ENCODE peak calls at places on chromosomes 5 and 9, in four cellular contexts. M, R, J and I are unnamed samples.

GRCh38 chr5:95631991-95632675 is 12.2 kb downstream of the GPR150 start:
- DNase-seq in M (peak; percentile 70), R (peak; percentile 63), J (no peak), I (no peak)

GRCh38 chr9:129336601-129337286 is 158.7 kb upstream of the IER5L start:
- DNase-seq in M (peak; percentile 55), R (peak; percentile 75), J (no peak), I (peak; percentile 62)

GRCh38 chr9:107046692-107047091 is 183.7 kb downstream of the ZNF462 start:
- DNase-seq in M (no peak), R (no peak), J (no peak), I (no peak)

GRCh38 chr5:149433524-149434131 is 54.5 kb upstream of the IL17B start:
- DNase-seq in M (peak; percentile 72), R (no peak), J (no peak), I (no peak)

GRCh38 chr9:22463205-22463604 is 16.6 kb downstream of the DMRTA1 start:
- DNase-seq in M (no peak), R (peak; percentile 29), J (no peak), I (no peak)

GRCh38 chr5:59746261-59746765 is 147.2 kb downstream of the PDE4D start:
- DNase-seq in M (peak; percentile 6), R (no peak), J (no peak), I (no peak)

GRCh38 chr5:96172436-96172835 is 210.8 kb upstream of the ELL2 start:
- DNase-seq in M (peak; percentile 89), R (no peak), J (no peak), I (no peak)

GRCh38 chr5:80125962-80126480 is 90.9 kb downstream of the THBS4 start:
- DNase-seq in M (peak; percentile 48), R (no peak), J (no peak), I (no peak)

GRCh38 chr5:108129129-108129528 is 252.8 kb downstream of the FBXL17 start:
- DNase-seq in M (no peak), R (no peak), J (no peak), I (no peak)

GRCh38 chr9:89664896-89665329 is 60.1 kb downstream of the GADD45G start:
- DNase-seq in M (no peak), R (peak; percentile 51), J (no peak), I (peak; percentile 61)

GRCh38 chr5:75007537-75007847 is 44.9 kb downstream of the GCNT4 start:
- DNase-seq in M (peak; percentile 81), R (peak; percentile 29), J (no peak), I (no peak)

GRCh38 chr9:5958273-5958672 is 57.2 kb downstream of the RANBP6 start:
- DNase-seq in M (no peak), R (no peak), J (no peak), I (no peak)

GRCh38 chr9:14993061-14993800 is 83.0 kb upstream of the FREM1 start:
- DNase-seq in M (peak; percentile 54), R (peak; percentile 96), J (peak; percentile 87), I (peak; percentile 97)

GRCh38 chr5:150036513-150036912 is 36.0 kb downstream of the HMGXB3 start:
- DNase-seq in M (peak; percentile 99), R (no peak), J (no peak), I (no peak)

GRCh38 chr9:100756217-100756616 is 178.3 kb downstream of the CAVIN4 start:
- DNase-seq in M (no peak), R (no peak), J (no peak), I (no peak)

GRCh38 chr9:137407590-137408300 is 15.2 kb downstream of the EXD3 start:
- DNase-seq in M (no peak), R (no peak), J (no peak), I (peak; percentile 35)
- H2BK120ac ChIP-seq in M (no peak overlapping the region), R (no peak overlapping the region), J (no peak overlapping the region), I (no peak overlapping the region)

DNA sequence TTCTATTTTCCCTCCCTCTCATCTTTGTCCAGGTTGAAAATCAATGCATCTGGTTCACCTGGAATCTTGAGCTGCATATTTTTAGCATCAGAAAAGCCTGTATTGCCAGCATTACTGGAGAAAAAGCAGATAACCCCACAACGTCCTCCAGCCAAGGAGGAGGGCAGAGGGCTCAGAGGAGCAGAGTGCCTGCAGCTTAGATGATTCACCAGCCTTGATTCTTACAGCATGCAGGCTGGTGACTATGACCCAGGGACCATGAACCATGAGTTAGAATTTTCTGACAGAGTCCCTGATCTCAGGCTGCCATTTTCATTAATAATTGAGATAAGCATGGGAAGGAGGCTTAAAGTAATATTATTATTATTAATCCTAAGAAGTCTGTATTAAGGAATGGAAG is 278.2 kb downstream of the BRINP1 start:
- DNase-seq in M (no peak), R (no peak), J (no peak), I (no peak)
- H3K56ac ChIP-seq in M (no peak overlapping the region), R (no peak overlapping the region), J (no peak overlapping the region), I (no peak overlapping the region)

GRCh38 chr5:172733179-172733973 is 37.6 kb downstream of the DUSP1 start:
- DNase-seq in M (peak; percentile 90), R (peak; percentile 50), J (no peak), I (no peak)

GRCh38 chr5:172733974-172734346 is 37.0 kb downstream of the DUSP1 start:
- DNase-seq in M (no peak), R (no peak), J (no peak), I (no peak)

GRCh38 chr5:172731286-172732073 is 39.5 kb downstream of the DUSP1 start:
- DNase-seq in M (no peak), R (peak; percentile 84), J (no peak), I (no peak)

GRCh38 chr5:172730222-172730621 is 40.8 kb downstream of the DUSP1 start:
- DNase-seq in M (no peak), R (no peak), J (no peak), I (no peak)

GRCh38 chr5:172732201-172732865 is 38.7 kb downstream of the DUSP1 start:
- DNase-seq in M (no peak), R (no peak), J (no peak), I (no peak)
- H2BK120ac ChIP-seq in M (peak overlapping the region; percentile 90), R (no peak overlapping the region), J (no peak overlapping the region), I (no peak overlapping the region)

DNA sequence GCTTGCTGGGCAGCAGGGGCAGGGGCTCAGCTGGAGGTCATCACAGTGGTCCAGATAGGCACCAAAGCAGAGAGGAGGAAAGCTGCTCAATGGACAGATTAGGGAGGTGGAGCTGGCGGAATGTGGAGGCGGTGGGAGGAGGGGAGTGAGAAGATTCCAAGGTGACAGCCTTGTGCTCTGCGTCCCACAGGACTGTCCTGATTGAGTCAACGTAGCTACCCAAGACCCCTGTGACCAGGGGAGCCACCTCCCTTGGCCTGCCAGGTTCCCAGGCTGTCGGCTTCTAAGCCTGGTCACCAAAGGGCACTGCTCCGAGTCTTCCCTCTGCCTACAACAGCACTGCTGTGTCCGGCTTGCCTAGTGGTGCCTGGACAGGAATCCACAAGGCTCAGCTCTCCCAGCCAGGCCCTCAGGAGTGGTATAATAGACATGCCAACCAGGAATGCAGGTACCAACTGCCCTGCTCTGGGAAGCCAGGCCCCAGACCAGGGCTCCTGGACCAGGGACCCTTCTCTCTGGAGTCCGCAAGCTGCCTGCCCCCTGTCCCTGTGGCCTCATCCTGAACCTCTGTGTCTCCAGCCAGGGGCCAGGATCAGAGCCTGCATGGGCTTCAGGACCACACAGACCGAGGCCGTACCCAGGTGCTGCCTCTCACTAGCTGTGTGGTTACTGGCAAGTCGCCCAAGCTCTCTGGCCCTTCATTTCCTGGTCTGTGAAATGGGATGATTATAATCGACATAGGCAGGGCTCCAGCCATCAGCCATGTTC is 67.9 kb downstream of the STK10 start:
- DNase-seq in M (no peak), R (peak; percentile 66), J (no peak), I (no peak)
- H3K56ac ChIP-seq in M (no peak overlapping the region), R (peak overlapping the region; percentile 52), J (no peak overlapping the region), I (no peak overlapping the region)

GRCh38 chr9:34578241-34579096 is 11.1 kb downstream of the CNTFR start:
- DNase-seq in M (peak; percentile 63), R (peak; percentile 90), J (no peak), I (peak; percentile 67)

GRCh38 chr9:34580358-34580757 is 9.2 kb downstream of the CNTFR start:
- DNase-seq in M (no peak), R (no peak), J (no peak), I (no peak)

GRCh38 chr9:34579819-34580185 is 9.7 kb downstream of the CNTFR start:
- DNase-seq in M (no peak), R (no peak), J (no peak), I (no peak)

GRCh38 chr9:34577635-34578240 is 11.8 kb downstream of the CNTFR start:
- DNase-seq in M (no peak), R (peak; percentile 88), J (no peak), I (peak; percentile 78)

GRCh38 chr9:34579097-34579818 is 10.3 kb downstream of the CNTFR start:
- DNase-seq in M (no peak), R (no peak), J (no peak), I (no peak)
- H2BK120ac ChIP-seq in M (no peak overlapping the region), R (no peak overlapping the region), J (peak overlapping the region; percentile 69), I (no peak overlapping the region)